ENCODE peak calls at places on chromosomes 3 and 15, in six cellular contexts. P is MCF 10A; N is endothelial cell; M is CD4-positive, alpha-beta T cell; K is RWPE2; I is right lobe of liver. Z is an unnamed sample.

GRCh38 chr3:8559351-8559750 is 57.7 kb downstream of the LMCD1 start:
- DNase-seq in M (no peak), I (no peak), P (no peak), N (no peak), K (no peak), Z (no peak)

GRCh38 chr15:92629975-92630626 is 25.5 kb downstream of the FAM174B start:
- DNase-seq in N (no peak), M (no peak), I (no peak), K (peak), P (no peak), Z (no peak)

GRCh38 chr15:39363761-39364586 is 216.9 kb upstream of the THBS1 start:
- DNase-seq in K (no peak), M (no peak), N (no peak), P (peak), I (no peak), Z (no peak)

GRCh38 chr3:114336122-114336697 is 42.4 kb downstream of the TIGIT start:
- DNase-seq in M (no peak), K (no peak), I (no peak), N (no peak), P (no peak), Z (no peak)

GRCh38 chr3:60301142-60301541 is 950.1 kb downstream of the FHIT start:
- DNase-seq in M (no peak), K (no peak), P (peak), N (no peak), I (no peak), Z (no peak)

GRCh38 chr3:8069471-8069870 is 432.2 kb upstream of the LMCD1 start:
- DNase-seq in K (no peak), N (no peak), P (no peak), M (no peak), I (no peak), Z (no peak)

GRCh38 chr3:169199283-169199682 is 464.2 kb downstream of the MECOM start:
- DNase-seq in M (no peak), I (no peak), K (no peak), N (no peak), P (no peak), Z (no peak)

GRCh38 chr15:62870216-62870615 is 172.3 kb upstream of the TPM1 start:
- DNase-seq in P (no peak), M (no peak), K (no peak), I (no peak), N (no peak), Z (no peak)

GRCh38 chr3:172324591-172325203 is 123.6 kb downstream of the GHSR start:
- DNase-seq in N (no peak), K (no peak), I (peak), P (no peak), M (no peak), Z (no peak)

GRCh38 chr3:123271466-123272159 is 69.9 kb downstream of the SEC22A start:
- DNase-seq in I (no peak), M (no peak), K (no peak), P (no peak), N (no peak), Z (no peak)

GRCh38 chr3:43910750-43911149 is 220.0 kb downstream of the ABHD5 start:
- DNase-seq in N (no peak), M (no peak), P (no peak), I (no peak), K (no peak), Z (no peak)

GRCh38 chr3:99473321-99473751 is 165.1 kb upstream of the COL8A1 start:
- DNase-seq in K (no peak), M (no peak), N (no peak), P (peak), I (no peak), Z (no peak)

GRCh38 chr3:107372506-107372905 is 4.7 kb upstream of the CCDC54 start:
- DNase-seq in K (no peak), I (no peak), N (no peak), M (no peak), P (no peak), Z (no peak)

GRCh38 chr3:42790714-42791229 is 13.5 kb downstream of the HIGD1A start:
- DNase-seq in K (no peak), P (no peak), I (no peak), M (no peak), N (no peak), Z (no peak)

GRCh38 chr15:67240235-67241131 is 14.0 kb downstream of the AAGAB start:
- DNase-seq in N (no peak), K (no peak), M (peak), I (peak), P (peak), Z (no peak)
- TF ChIP-seq CTCF in N (no peak), K (peak), M (peak), I (peak), P (peak), Z (no peak)

GRCh38 chr15:88865498-88866099 is 29.7 kb downstream of the HAPLN3 start:
- DNase-seq in I (no peak), K (no peak), P (peak), M (no peak), N (no peak), Z (no peak)

GRCh38 chr15:88863412-88863811 is 31.9 kb downstream of the HAPLN3 start:
- DNase-seq in I (no peak), K (no peak), M (no peak), P (no peak), N (no peak), Z (no peak)

GRCh38 chr15:88861621-88862020 is 33.7 kb downstream of the HAPLN3 start:
- DNase-seq in K (no peak), M (no peak), P (no peak), I (no peak), N (no peak), Z (no peak)

GRCh38 chr15:88864861-88865497 is 30.4 kb downstream of the HAPLN3 start:
- DNase-seq in P (no peak), N (no peak), I (no peak), M (no peak), K (no peak), Z (no peak)

GRCh38 chr15:88866295-88866881 is 29.0 kb downstream of the HAPLN3 start:
- DNase-seq in I (no peak), K (no peak), M (no peak), P (no peak), N (no peak), Z (no peak)
- TF ChIP-seq CTCF in I (no peak), K (no peak), M (no peak), P (no peak), N (no peak), Z (no peak)

DNA sequence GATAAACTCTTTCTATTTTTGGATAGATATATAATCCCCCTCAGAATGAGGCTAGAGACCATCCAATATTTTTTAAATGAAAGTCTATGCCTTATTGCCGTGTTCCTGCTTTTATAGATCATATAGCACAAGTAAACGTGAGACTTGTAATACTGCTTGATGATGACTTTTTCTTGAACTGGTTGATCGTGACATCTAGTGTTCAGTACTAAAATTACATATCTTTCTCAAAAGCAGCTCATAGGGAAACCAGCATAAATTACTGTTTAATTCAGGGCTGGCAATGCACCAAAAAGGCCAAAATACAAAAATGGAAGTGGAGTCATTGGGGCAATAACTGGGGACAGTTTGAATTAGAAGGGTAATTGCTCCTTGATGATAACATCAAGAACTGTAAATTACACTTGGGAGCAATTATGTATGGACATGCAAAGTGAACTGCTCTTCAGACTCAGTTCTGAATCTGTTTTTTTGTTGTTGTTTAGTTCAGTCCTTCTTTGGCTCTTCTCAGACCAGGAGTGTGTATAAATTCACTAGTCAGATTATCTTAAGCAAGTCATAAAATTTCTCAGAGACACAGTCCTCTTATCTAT is 325.3 kb downstream of the THSD4 start:
- DNase-seq in I (no peak), M (no peak), K (no peak), N (no peak), P (peak), Z (no peak)
- TF ChIP-seq CTCF in I (peak), M (peak), K (peak), N (peak), P (peak), Z (peak)

GRCh38 chr3:54535619-54536018 is 392.2 kb downstream of the LRTM1 start:
- DNase-seq in I (no peak), K (no peak), P (no peak), N (no peak), M (no peak), Z (no peak)

GRCh38 chr3:54530091-54530490 is 397.8 kb downstream of the LRTM1 start:
- DNase-seq in P (no peak), K (no peak), I (no peak), N (no peak), M (no peak), Z (no peak)

GRCh38 chr3:54533856-54534255 is 394.0 kb downstream of the LRTM1 start:
- DNase-seq in P (peak), N (no peak), K (no peak), M (no peak), I (no peak), Z (no peak)

GRCh38 chr3:54527953-54528352 is 399.9 kb downstream of the LRTM1 start:
- DNase-seq in K (no peak), I (no peak), M (no peak), P (peak), N (no peak), Z (no peak)

DNA sequence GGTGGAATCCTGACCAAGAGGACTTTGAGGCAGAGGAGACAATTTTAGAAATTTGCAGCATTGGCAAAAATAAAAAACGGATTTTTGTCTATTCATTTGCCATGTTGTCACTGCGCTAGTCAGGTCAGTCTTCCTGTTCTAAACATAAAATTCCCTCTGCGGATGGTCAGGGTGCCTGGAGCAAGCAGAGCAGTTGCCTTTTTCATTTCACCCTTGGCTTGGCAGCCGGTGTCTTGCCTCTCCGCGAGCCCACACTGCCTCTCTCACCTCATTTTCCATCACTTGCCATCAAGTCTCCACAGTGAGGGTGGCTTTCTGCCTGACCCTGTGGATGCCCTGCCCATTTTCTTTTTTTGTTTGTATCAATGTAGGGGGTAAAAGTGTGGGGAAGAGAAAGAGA is 396.1 kb downstream of the LRTM1 start:
- DNase-seq in I (no peak), N (no peak), P (no peak), M (no peak), K (no peak), Z (no peak)
- TF ChIP-seq CTCF in I (no peak), N (no peak), P (no peak), M (no peak), K (no peak), Z (no peak)